ENCODE peak calls at places on chromosomes 2 and 18, in nine cellular contexts. Z is PC-9; T is RPMI7951; Q is NCI-H524; N is Daoy; S is CD4-positive, alpha-beta T cell; U is CD8-positive, alpha-beta memory T cell; R is AG08396; E is G401. L is an unnamed sample.

GRCh38 chr2:158346041-158346440 is 110.5 kb downstream of the CCDC148 start:
- DNase-seq in S (no peak), R (no peak), E (no peak), N (no peak), Q (no peak), T (no peak), U (no peak), Z (no peak), L (no peak)

GRCh38 chr2:127143851-127144782 is 37.2 kb upstream of the BIN1 start:
- DNase-seq in Z (no peak), S (no peak), N (peak), E (peak), Q (no peak), T (peak), R (no peak), U (no peak), L (no peak)

GRCh38 chr2:107634172-107634571 is 192.5 kb upstream of the RGPD4 start:
- DNase-seq in Q (no peak), E (no peak), S (no peak), R (no peak), Z (no peak), N (no peak), T (no peak), U (no peak), L (no peak)

GRCh38 chr2:268323-268722 is 3.6 kb downstream of the ACP1 start:
- DNase-seq in U (no peak), Z (no peak), R (no peak), N (no peak), E (no peak), Q (no peak), T (no peak), S (no peak), L (no peak)

GRCh38 chr2:160367887-160368286 is 125.7 kb downstream of the RBMS1 start:
- DNase-seq in R (peak), S (no peak), U (no peak), T (peak), N (peak), E (no peak), Z (peak), Q (no peak), L (peak)

GRCh38 chr2:132465917-132466316 is 49.3 kb downstream of the GPR39 start:
- DNase-seq in Z (no peak), Q (no peak), E (no peak), U (no peak), R (no peak), N (no peak), T (peak), S (no peak), L (no peak)

GRCh38 chr2:28606986-28607441 is 111.2 kb downstream of the PLB1 start:
- DNase-seq in T (peak), E (peak), S (no peak), R (no peak), N (peak), Q (peak), U (no peak), Z (no peak), L (no peak)

GRCh38 chr2:144659731-144660275 is 139.9 kb upstream of the ZEB2 start:
- DNase-seq in T (peak), U (peak), N (peak), Q (no peak), S (no peak), E (no peak), Z (peak), R (no peak), L (peak)

GRCh38 chr2:95020275-95021014 is 5.1 kb upstream of the MAL start:
- DNase-seq in S (no peak), Q (no peak), E (no peak), T (no peak), Z (peak), U (no peak), N (no peak), R (no peak), L (no peak)

GRCh38 chr2:159755788-159756187 is 42.2 kb downstream of the CD302 start:
- DNase-seq in Q (no peak), N (peak), S (no peak), T (peak), Z (peak), E (no peak), R (peak), U (no peak), L (peak)

GRCh38 chr18:63823516-63824219 is 48.5 kb downstream of the SERPINB7 start:
- DNase-seq in S (no peak), Z (no peak), R (no peak), N (peak), U (no peak), Q (no peak), E (peak), T (peak), L (no peak)

GRCh38 chr2:101520246-101520645 is 45.3 kb upstream of the RFX8 start:
- DNase-seq in E (no peak), R (no peak), Q (no peak), S (no peak), N (peak), T (peak), Z (no peak), U (no peak), L (peak)

GRCh38 chr18:24369420-24369819 is 28.2 kb downstream of the OSBPL1A start:
- DNase-seq in S (no peak), Q (no peak), T (peak), U (no peak), N (no peak), Z (no peak), R (no peak), E (no peak), L (no peak)

GRCh38 chr2:241764272-241765241 is 12.1 kb upstream of the GAL3ST2 start:
- DNase-seq in N (no peak), R (no peak), E (no peak), T (no peak), Q (no peak), Z (no peak), S (no peak), U (peak), L (no peak)

GRCh38 chr2:232781765-232782164 is 5.4 kb upstream of the KCNJ13 start:
- DNase-seq in Z (peak), E (no peak), T (peak), Q (no peak), S (no peak), N (peak), R (peak), U (no peak), L (peak)

GRCh38 chr2:148533685-148534084 is 110.9 kb upstream of the EPC2 start:
- DNase-seq in Q (no peak), N (no peak), R (no peak), U (no peak), S (no peak), T (no peak), Z (no peak), E (no peak), L (no peak)

GRCh38 chr18:907880-908512 is 3.3 kb downstream of the ADCYAP1 start:
- DNase-seq in T (no peak), Z (no peak), S (no peak), N (no peak), R (peak), U (no peak), E (no peak), Q (no peak), L (no peak)

GRCh38 chr2:237604960-237605359 is 14.4 kb upstream of the RAB17 start:
- DNase-seq in E (no peak), Q (no peak), S (no peak), N (no peak), T (peak), Z (peak), U (no peak), R (no peak), L (no peak)